ENCODE peak calls at places on chromosome 11, in six cellular contexts. One of them, this sample, is unnamed.

GRCh38 chr11:107563702-107564101 is 1.8 kb downstream of the ALKBH8 start:
- DNase-seq in CD14-positive monocyte: no peak
- DNase-seq in AG09319: peak; percentile 29
- DNase-seq in CD8-positive, alpha-beta T cell: peak; percentile 9
- DNase-seq in MCF 10A: peak; percentile 57
- DNase-seq in A549: peak; percentile 44
- DNase-seq in this sample: no peak

GRCh38 chr11:7072401-7073028 is 16.3 kb upstream of the RBMXL2 start:
- DNase-seq in AG09319: no peak
- DNase-seq in MCF 10A: no peak
- DNase-seq in CD8-positive, alpha-beta T cell: no peak
- DNase-seq in CD14-positive monocyte: no peak
- DNase-seq in A549: no peak
- DNase-seq in this sample: no peak

GRCh38 chr11:69218946-69219720 is 63.4 kb downstream of the SMIM38 start:
- DNase-seq in A549: no peak
- DNase-seq in CD14-positive monocyte: no peak
- DNase-seq in CD8-positive, alpha-beta T cell: no peak
- DNase-seq in AG09319: no peak
- DNase-seq in MCF 10A: no peak
- DNase-seq in this sample: no peak

GRCh38 chr11:72233773-72234513 is 9.4 kb downstream of the INPPL1 start:
- DNase-seq in MCF 10A: no peak
- DNase-seq in A549: no peak
- DNase-seq in AG09319: no peak
- DNase-seq in CD14-positive monocyte: no peak
- DNase-seq in CD8-positive, alpha-beta T cell: no peak
- DNase-seq in this sample: no peak

GRCh38 chr11:130633466-130633865 is 185.0 kb downstream of the ADAMTS15 start:
- DNase-seq in AG09319: no peak
- DNase-seq in CD14-positive monocyte: no peak
- DNase-seq in A549: no peak
- DNase-seq in CD8-positive, alpha-beta T cell: no peak
- DNase-seq in MCF 10A: peak; percentile 47
- DNase-seq in this sample: no peak

GRCh38 chr11:63940786-63941185 is 2.0 kb downstream of the NAA40 start:
- DNase-seq in CD8-positive, alpha-beta T cell: no peak
- DNase-seq in A549: no peak
- DNase-seq in AG09319: no peak
- DNase-seq in MCF 10A: no peak
- DNase-seq in CD14-positive monocyte: no peak
- DNase-seq in this sample: no peak

GRCh38 chr11:79294845-79295520 is 145.8 kb downstream of the TENM4 start:
- DNase-seq in AG09319: no peak
- DNase-seq in CD8-positive, alpha-beta T cell: no peak
- DNase-seq in MCF 10A: no peak
- DNase-seq in A549: no peak
- DNase-seq in CD14-positive monocyte: no peak
- DNase-seq in this sample: no peak

GRCh38 chr11:67006029-67006884 is 16.7 kb upstream of the SYT12 start:
- DNase-seq in CD8-positive, alpha-beta T cell: no peak
- DNase-seq in CD14-positive monocyte: no peak
- DNase-seq in MCF 10A: peak; percentile 48
- DNase-seq in A549: peak; percentile 92
- DNase-seq in AG09319: no peak
- DNase-seq in this sample: no peak

GRCh38 chr11:29612423-29612822 is 404.4 kb downstream of the KCNA4 start:
- DNase-seq in AG09319: no peak
- DNase-seq in A549: no peak
- DNase-seq in CD14-positive monocyte: no peak
- DNase-seq in CD8-positive, alpha-beta T cell: no peak
- DNase-seq in MCF 10A: no peak
- DNase-seq in this sample: no peak

GRCh38 chr11:17000987-17001386 is 13.2 kb downstream of the PLEKHA7 start:
- DNase-seq in AG09319: no peak
- DNase-seq in MCF 10A: no peak
- DNase-seq in A549: no peak
- DNase-seq in CD8-positive, alpha-beta T cell: no peak
- DNase-seq in CD14-positive monocyte: no peak
- DNase-seq in this sample: no peak

GRCh38 chr11:75689861-75690641 is 21.2 kb upstream of the MAP6 start:
- DNase-seq in A549: no peak
- DNase-seq in CD8-positive, alpha-beta T cell: no peak
- DNase-seq in CD14-positive monocyte: no peak
- DNase-seq in MCF 10A: no peak
- DNase-seq in AG09319: no peak
- DNase-seq in this sample: no peak

GRCh38 chr11:44627911-44628729 is 62.7 kb downstream of the CD82 start:
- DNase-seq in MCF 10A: peak; percentile 56
- DNase-seq in CD14-positive monocyte: no peak
- DNase-seq in A549: no peak
- DNase-seq in CD8-positive, alpha-beta T cell: no peak
- DNase-seq in AG09319: peak; percentile 8
- DNase-seq in this sample: peak; percentile 81

GRCh38 chr11:114233755-114234154 is 62.4 kb upstream of the NNMT start:
- DNase-seq in MCF 10A: no peak
- DNase-seq in A549: no peak
- DNase-seq in CD8-positive, alpha-beta T cell: no peak
- DNase-seq in AG09319: no peak
- DNase-seq in CD14-positive monocyte: no peak
- DNase-seq in this sample: no peak

GRCh38 chr11:115503083-115503885 is 931 bp downstream of the CADM1 start:
- DNase-seq in MCF 10A: no peak
- DNase-seq in AG09319: no peak
- DNase-seq in CD14-positive monocyte: no peak
- DNase-seq in A549: peak; percentile 71
- DNase-seq in CD8-positive, alpha-beta T cell: no peak
- DNase-seq in this sample: peak; percentile 88

GRCh38 chr11:93515438-93515837 is 27.8 kb downstream of the SMCO4 start:
- DNase-seq in A549: no peak
- DNase-seq in CD14-positive monocyte: no peak
- DNase-seq in AG09319: no peak
- DNase-seq in MCF 10A: no peak
- DNase-seq in CD8-positive, alpha-beta T cell: no peak
- DNase-seq in this sample: no peak

GRCh38 chr11:67371549-67372231 is 1.7 kb downstream of the CLCF1 start:
- DNase-seq in CD8-positive, alpha-beta T cell: no peak
- DNase-seq in A549: peak; percentile 74
- DNase-seq in MCF 10A: peak; percentile 53
- DNase-seq in CD14-positive monocyte: peak; percentile 46
- DNase-seq in AG09319: no peak
- DNase-seq in this sample: no peak

GRCh38 chr11:58004664-58005063 is 19.0 kb upstream of the OR9Q1 start:
- DNase-seq in AG09319: no peak
- DNase-seq in A549: no peak
- DNase-seq in MCF 10A: no peak
- DNase-seq in CD8-positive, alpha-beta T cell: no peak
- DNase-seq in CD14-positive monocyte: no peak
- DNase-seq in this sample: no peak

GRCh38 chr11:87878373-87878779 is 296.9 kb downstream of the RAB38 start:
- DNase-seq in CD14-positive monocyte: no peak
- DNase-seq in MCF 10A: peak; percentile 57
- DNase-seq in A549: peak; percentile 42
- DNase-seq in AG09319: peak; percentile 19
- DNase-seq in CD8-positive, alpha-beta T cell: no peak
- DNase-seq in this sample: no peak

GRCh38 chr11:1863352-1864215 is 10.7 kb downstream of the LSP1 start:
- DNase-seq in MCF 10A: peak; percentile 94
- DNase-seq in CD8-positive, alpha-beta T cell: no peak
- DNase-seq in CD14-positive monocyte: peak; percentile 82
- DNase-seq in AG09319: peak; percentile 68
- DNase-seq in A549: peak; percentile 71
- DNase-seq in this sample: no peak

GRCh38 chr11:16776716-16777115 is 38.3 kb downstream of the C11orf58 start:
- DNase-seq in MCF 10A: no peak
- DNase-seq in CD8-positive, alpha-beta T cell: no peak
- DNase-seq in AG09319: peak; percentile 84
- DNase-seq in CD14-positive monocyte: no peak
- DNase-seq in A549: no peak
- DNase-seq in this sample: no peak

GRCh38 chr11:86955674-86956522 is 703 bp upstream of the FZD4 start:
- DNase-seq in CD14-positive monocyte: no peak
- DNase-seq in AG09319: no peak
- DNase-seq in MCF 10A: peak; percentile 71
- DNase-seq in A549: peak; percentile 76
- DNase-seq in CD8-positive, alpha-beta T cell: no peak
- DNase-seq in this sample: no peak

GRCh38 chr11:88849368-88849767 is 216.4 kb downstream of the GRM5 start:
- DNase-seq in AG09319: no peak
- DNase-seq in CD8-positive, alpha-beta T cell: no peak
- DNase-seq in A549: no peak
- DNase-seq in MCF 10A: no peak
- DNase-seq in CD14-positive monocyte: no peak
- DNase-seq in this sample: no peak

GRCh38 chr11:76788661-76789442 is 5.7 kb downstream of the TSKU start:
- DNase-seq in MCF 10A: peak; percentile 94
- DNase-seq in CD14-positive monocyte: peak; percentile 19
- DNase-seq in A549: no peak
- DNase-seq in CD8-positive, alpha-beta T cell: no peak
- DNase-seq in AG09319: no peak
- DNase-seq in this sample: peak; percentile 72

GRCh38 chr11:76131142-76131541 is 75.2 kb downstream of the WNT11 start:
- DNase-seq in MCF 10A: no peak
- DNase-seq in AG09319: no peak
- DNase-seq in CD8-positive, alpha-beta T cell: no peak
- DNase-seq in A549: no peak
- DNase-seq in CD14-positive monocyte: no peak
- DNase-seq in this sample: no peak

GRCh38 chr11:118050208-118050891 is 26.5 kb upstream of the TMPRSS4 start:
- DNase-seq in AG09319: no peak
- DNase-seq in MCF 10A: no peak
- DNase-seq in CD14-positive monocyte: no peak
- DNase-seq in CD8-positive, alpha-beta T cell: no peak
- DNase-seq in A549: no peak
- DNase-seq in this sample: no peak

GRCh38 chr11:20388096-20389055 is 860 bp downstream of the PRMT3 start:
- DNase-seq in MCF 10A: peak; percentile 41
- DNase-seq in CD8-positive, alpha-beta T cell: no peak
- DNase-seq in AG09319: no peak
- DNase-seq in A549: no peak
- DNase-seq in CD14-positive monocyte: no peak
- DNase-seq in this sample: no peak

DNA sequence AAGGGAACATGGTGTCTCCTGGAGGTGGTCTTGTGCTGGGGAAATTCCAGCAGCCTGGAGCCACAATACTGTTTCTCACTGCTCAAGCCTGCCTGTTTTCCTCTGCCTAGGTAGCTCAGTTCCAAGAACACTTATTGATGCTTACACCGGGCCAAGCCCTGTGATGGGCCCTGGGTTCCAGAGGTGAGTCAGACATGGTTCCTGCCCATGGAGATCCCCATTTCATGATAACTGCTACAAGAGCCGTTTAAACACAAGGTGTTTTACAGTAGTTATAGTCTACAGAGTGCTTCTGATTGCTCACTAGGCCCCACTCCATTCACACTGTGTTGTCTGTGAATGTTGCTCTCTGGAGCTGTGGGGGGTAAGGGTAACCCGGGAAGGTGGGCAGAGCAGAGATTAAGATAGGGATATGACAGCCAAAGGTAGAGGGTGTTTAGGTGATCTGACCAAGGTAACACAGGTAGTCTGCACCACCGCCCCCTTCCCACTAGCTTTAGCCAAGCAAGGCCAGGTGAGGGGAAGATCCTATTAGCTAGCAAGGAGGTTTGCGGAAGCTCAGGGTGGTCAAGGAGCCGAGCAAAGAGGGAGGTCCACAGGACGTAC is 696 bp upstream of the MICAL2 start:
- DNase-seq in A549: no peak
- DNase-seq in CD14-positive monocyte: no peak
- DNase-seq in AG09319: no peak
- DNase-seq in MCF 10A: no peak
- DNase-seq in CD8-positive, alpha-beta T cell: no peak
- DNase-seq in this sample: no peak
- TF ChIP-seq CTCF in A549: no peak
- TF ChIP-seq CTCF in CD14-positive monocyte: no peak
- TF ChIP-seq CTCF in AG09319: no peak
- TF ChIP-seq CTCF in MCF 10A: no peak
- TF ChIP-seq CTCF in CD8-positive, alpha-beta T cell: no peak
- TF ChIP-seq CTCF in this sample: no peak

GRCh38 chr11:813440-814096 is 3.8 kb downstream of the RPLP2 start:
- DNase-seq in AG09319: no peak
- DNase-seq in A549: no peak
- DNase-seq in CD8-positive, alpha-beta T cell: no peak
- DNase-seq in MCF 10A: no peak
- DNase-seq in CD14-positive monocyte: no peak
- DNase-seq in this sample: no peak
- TF ChIP-seq CTCF in AG09319: no peak
- TF ChIP-seq CTCF in A549: no peak
- TF ChIP-seq CTCF in CD8-positive, alpha-beta T cell: no peak
- TF ChIP-seq CTCF in MCF 10A: no peak
- TF ChIP-seq CTCF in CD14-positive monocyte: no peak
- TF ChIP-seq CTCF in this sample: no peak

DNA sequence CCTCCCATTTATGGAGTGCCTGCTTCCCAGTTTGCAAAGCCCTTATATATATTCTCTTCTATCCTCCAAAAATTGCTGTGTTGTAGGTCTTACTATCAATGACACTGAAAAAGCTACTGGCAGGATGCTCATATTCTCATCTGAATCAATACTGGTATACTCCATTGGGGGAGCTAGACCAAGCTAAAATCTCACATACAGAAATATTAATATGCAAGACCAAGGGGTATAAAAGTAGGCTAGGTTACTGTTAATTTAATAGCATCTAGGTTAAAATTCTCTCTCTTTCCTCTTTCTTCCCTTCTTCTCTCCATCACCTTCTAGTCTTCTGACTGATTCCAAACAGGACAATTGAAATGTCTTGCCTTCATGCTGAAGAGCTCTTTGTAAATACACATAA is 17.1 kb upstream of the BDNF start:
- DNase-seq in A549: peak; percentile 56
- DNase-seq in CD14-positive monocyte: no peak
- DNase-seq in MCF 10A: no peak
- DNase-seq in AG09319: no peak
- DNase-seq in CD8-positive, alpha-beta T cell: no peak
- DNase-seq in this sample: no peak
- TF ChIP-seq CTCF in A549: peak; percentile 51
- TF ChIP-seq CTCF in CD14-positive monocyte: no peak
- TF ChIP-seq CTCF in MCF 10A: peak; percentile 18
- TF ChIP-seq CTCF in AG09319: peak; percentile 38
- TF ChIP-seq CTCF in CD8-positive, alpha-beta T cell: no peak
- TF ChIP-seq CTCF in this sample: peak; percentile 73

GRCh38 chr11:134725211-134725610 is 313.2 kb upstream of the B3GAT1 start:
- DNase-seq in MCF 10A: no peak
- DNase-seq in AG09319: no peak
- DNase-seq in A549: no peak
- DNase-seq in CD8-positive, alpha-beta T cell: no peak
- DNase-seq in CD14-positive monocyte: no peak
- DNase-seq in this sample: no peak

GRCh38 chr11:134727204-134727603 is 315.2 kb upstream of the B3GAT1 start:
- DNase-seq in MCF 10A: peak; percentile 3
- DNase-seq in A549: no peak
- DNase-seq in AG09319: no peak
- DNase-seq in CD8-positive, alpha-beta T cell: no peak
- DNase-seq in CD14-positive monocyte: no peak
- DNase-seq in this sample: no peak

GRCh38 chr11:134727636-134728035 is 315.6 kb upstream of the B3GAT1 start:
- DNase-seq in MCF 10A: no peak
- DNase-seq in CD8-positive, alpha-beta T cell: no peak
- DNase-seq in CD14-positive monocyte: no peak
- DNase-seq in A549: no peak
- DNase-seq in AG09319: no peak
- DNase-seq in this sample: no peak

GRCh38 chr11:134724779-134725140 is 312.7 kb upstream of the B3GAT1 start:
- DNase-seq in CD14-positive monocyte: no peak
- DNase-seq in CD8-positive, alpha-beta T cell: no peak
- DNase-seq in AG09319: no peak
- DNase-seq in A549: no peak
- DNase-seq in MCF 10A: no peak
- DNase-seq in this sample: no peak

GRCh38 chr11:134725939-134726639 is 314.0 kb upstream of the B3GAT1 start:
- DNase-seq in CD8-positive, alpha-beta T cell: no peak
- DNase-seq in A549: peak; percentile 19
- DNase-seq in AG09319: no peak
- DNase-seq in MCF 10A: no peak
- DNase-seq in CD14-positive monocyte: no peak
- DNase-seq in this sample: no peak
- TF ChIP-seq CTCF in CD8-positive, alpha-beta T cell: no peak
- TF ChIP-seq CTCF in A549: no peak
- TF ChIP-seq CTCF in AG09319: no peak
- TF ChIP-seq CTCF in MCF 10A: no peak
- TF ChIP-seq CTCF in CD14-positive monocyte: no peak
- TF ChIP-seq CTCF in this sample: no peak